ENCODE peak calls at places on chromosomes 13 and 19, in ten cellular contexts. One of them, this sample, is unnamed. For H3K9me3, the result is how much of the 10 kb centered on the place peaks cover.

GRCh38 chr13:48038763-48039162 is 1.2 kb downstream of the NUDT15 start:
- DNase-seq in psoas muscle: no peak
- DNase-seq in body of pancreas: no peak
- DNase-seq in small intestine: peak
- DNase-seq in upper lobe of right lung: no peak
- DNase-seq in A673: no peak
- DNase-seq in neural progenitor cell: peak
- DNase-seq in GM12878: no peak
- DNase-seq in mucosa of descending colon: no peak
- DNase-seq in CD4-positive, alpha-beta T cell: no peak
- DNase-seq in this sample: no peak

GRCh38 chr19:29118384-29118783 is 94.6 kb downstream of the UQCRFS1 start:
- DNase-seq in psoas muscle: no peak
- DNase-seq in body of pancreas: no peak
- DNase-seq in small intestine: no peak
- DNase-seq in upper lobe of right lung: no peak
- DNase-seq in A673: no peak
- DNase-seq in neural progenitor cell: peak
- DNase-seq in GM12878: no peak
- DNase-seq in mucosa of descending colon: no peak
- DNase-seq in CD4-positive, alpha-beta T cell: no peak
- DNase-seq in this sample: no peak

GRCh38 chr19:34317311-34317927 is 47.6 kb upstream of the GPI start:
- DNase-seq in psoas muscle: no peak
- DNase-seq in body of pancreas: no peak
- DNase-seq in small intestine: no peak
- DNase-seq in upper lobe of right lung: no peak
- DNase-seq in A673: peak
- DNase-seq in neural progenitor cell: no peak
- DNase-seq in GM12878: no peak
- DNase-seq in mucosa of descending colon: no peak
- DNase-seq in CD4-positive, alpha-beta T cell: no peak
- DNase-seq in this sample: no peak

GRCh38 chr13:82323101-82323500 is 1559.2 kb downstream of the SLITRK1 start:
- DNase-seq in psoas muscle: no peak
- DNase-seq in body of pancreas: no peak
- DNase-seq in small intestine: no peak
- DNase-seq in upper lobe of right lung: no peak
- DNase-seq in A673: no peak
- DNase-seq in neural progenitor cell: no peak
- DNase-seq in GM12878: no peak
- DNase-seq in mucosa of descending colon: no peak
- DNase-seq in CD4-positive, alpha-beta T cell: no peak
- DNase-seq in this sample: no peak

GRCh38 chr19:14786421-14786851 is 8.1 kb upstream of the ADGRE2 start:
- DNase-seq in psoas muscle: peak
- DNase-seq in body of pancreas: no peak
- DNase-seq in small intestine: no peak
- DNase-seq in upper lobe of right lung: no peak
- DNase-seq in A673: peak
- DNase-seq in neural progenitor cell: peak
- DNase-seq in GM12878: no peak
- DNase-seq in mucosa of descending colon: no peak
- DNase-seq in CD4-positive, alpha-beta T cell: no peak
- DNase-seq in this sample: no peak

GRCh38 chr19:16106121-16106520 is 5.6 kb upstream of the RAB8A start:
- DNase-seq in psoas muscle: no peak
- DNase-seq in body of pancreas: no peak
- DNase-seq in small intestine: no peak
- DNase-seq in upper lobe of right lung: no peak
- DNase-seq in A673: no peak
- DNase-seq in neural progenitor cell: no peak
- DNase-seq in GM12878: no peak
- DNase-seq in mucosa of descending colon: no peak
- DNase-seq in CD4-positive, alpha-beta T cell: no peak
- DNase-seq in this sample: no peak

GRCh38 chr13:95201814-95202521 is 99.3 kb downstream of the ABCC4 start:
- DNase-seq in psoas muscle: no peak
- DNase-seq in body of pancreas: no peak
- DNase-seq in small intestine: peak
- DNase-seq in upper lobe of right lung: no peak
- DNase-seq in A673: no peak
- DNase-seq in neural progenitor cell: no peak
- DNase-seq in GM12878: no peak
- DNase-seq in mucosa of descending colon: no peak
- DNase-seq in CD4-positive, alpha-beta T cell: no peak
- DNase-seq in this sample: no peak

GRCh38 chr19:55426042-55426441 is 17.1 kb downstream of the SHISA7 start:
- DNase-seq in psoas muscle: no peak
- DNase-seq in body of pancreas: no peak
- DNase-seq in small intestine: no peak
- DNase-seq in upper lobe of right lung: no peak
- DNase-seq in A673: no peak
- DNase-seq in neural progenitor cell: no peak
- DNase-seq in GM12878: no peak
- DNase-seq in mucosa of descending colon: no peak
- DNase-seq in CD4-positive, alpha-beta T cell: no peak
- DNase-seq in this sample: no peak

GRCh38 chr13:96835591-96835990 is 158.7 kb downstream of the OXGR1 start:
- DNase-seq in psoas muscle: no peak
- DNase-seq in body of pancreas: no peak
- DNase-seq in small intestine: no peak
- DNase-seq in upper lobe of right lung: no peak
- DNase-seq in A673: no peak
- DNase-seq in neural progenitor cell: no peak
- DNase-seq in GM12878: no peak
- DNase-seq in mucosa of descending colon: no peak
- DNase-seq in CD4-positive, alpha-beta T cell: no peak
- DNase-seq in this sample: no peak

GRCh38 chr19:50290011-50290410 is 39.2 kb downstream of the KCNC3 start:
- DNase-seq in psoas muscle: no peak
- DNase-seq in body of pancreas: no peak
- DNase-seq in small intestine: no peak
- DNase-seq in upper lobe of right lung: no peak
- DNase-seq in A673: no peak
- DNase-seq in neural progenitor cell: peak
- DNase-seq in GM12878: no peak
- DNase-seq in mucosa of descending colon: no peak
- DNase-seq in CD4-positive, alpha-beta T cell: no peak
- DNase-seq in this sample: no peak

GRCh38 chr13:30585748-30586262 is 31.9 kb upstream of the USPL1 start:
- DNase-seq in psoas muscle: no peak
- DNase-seq in body of pancreas: no peak
- DNase-seq in small intestine: no peak
- DNase-seq in upper lobe of right lung: no peak
- DNase-seq in A673: no peak
- DNase-seq in neural progenitor cell: no peak
- DNase-seq in GM12878: no peak
- DNase-seq in mucosa of descending colon: no peak
- DNase-seq in CD4-positive, alpha-beta T cell: no peak
- DNase-seq in this sample: no peak

GRCh38 chr13:90493667-90494066 is 853.8 kb upstream of the MIR17HG start:
- DNase-seq in psoas muscle: no peak
- DNase-seq in body of pancreas: no peak
- DNase-seq in small intestine: no peak
- DNase-seq in upper lobe of right lung: no peak
- DNase-seq in A673: no peak
- DNase-seq in neural progenitor cell: no peak
- DNase-seq in GM12878: no peak
- DNase-seq in mucosa of descending colon: no peak
- DNase-seq in CD4-positive, alpha-beta T cell: no peak
- DNase-seq in this sample: no peak

GRCh38 chr13:72424059-72424458 is 303.4 kb downstream of the MZT1 start:
- DNase-seq in psoas muscle: no peak
- DNase-seq in body of pancreas: no peak
- DNase-seq in small intestine: no peak
- DNase-seq in upper lobe of right lung: no peak
- DNase-seq in A673: no peak
- DNase-seq in neural progenitor cell: peak
- DNase-seq in GM12878: no peak
- DNase-seq in mucosa of descending colon: no peak
- DNase-seq in CD4-positive, alpha-beta T cell: no peak
- DNase-seq in this sample: no peak

GRCh38 chr19:15265849-15266248 is 33.6 kb upstream of the EPHX3 start:
- DNase-seq in psoas muscle: peak
- DNase-seq in body of pancreas: peak
- DNase-seq in small intestine: no peak
- DNase-seq in upper lobe of right lung: peak
- DNase-seq in A673: peak
- DNase-seq in neural progenitor cell: no peak
- DNase-seq in GM12878: no peak
- DNase-seq in mucosa of descending colon: peak
- DNase-seq in CD4-positive, alpha-beta T cell: no peak
- DNase-seq in this sample: no peak

GRCh38 chr19:9165256-9165655 is 13.5 kb upstream of the OR7D2 start:
- DNase-seq in psoas muscle: no peak
- DNase-seq in body of pancreas: no peak
- DNase-seq in small intestine: no peak
- DNase-seq in upper lobe of right lung: no peak
- DNase-seq in A673: no peak
- DNase-seq in neural progenitor cell: no peak
- DNase-seq in GM12878: no peak
- DNase-seq in mucosa of descending colon: no peak
- DNase-seq in CD4-positive, alpha-beta T cell: no peak
- DNase-seq in this sample: no peak

GRCh38 chr19:9156304-9156703 is 16.1 kb downstream of the ZNF317 start:
- DNase-seq in psoas muscle: no peak
- DNase-seq in body of pancreas: no peak
- DNase-seq in small intestine: no peak
- DNase-seq in upper lobe of right lung: no peak
- DNase-seq in A673: no peak
- DNase-seq in neural progenitor cell: no peak
- DNase-seq in GM12878: no peak
- DNase-seq in mucosa of descending colon: no peak
- DNase-seq in CD4-positive, alpha-beta T cell: no peak
- DNase-seq in this sample: no peak

GRCh38 chr19:9159891-9160290 is 18.9 kb upstream of the OR7D2 start:
- DNase-seq in psoas muscle: no peak
- DNase-seq in body of pancreas: no peak
- DNase-seq in small intestine: no peak
- DNase-seq in upper lobe of right lung: no peak
- DNase-seq in A673: no peak
- DNase-seq in neural progenitor cell: no peak
- DNase-seq in GM12878: no peak
- DNase-seq in mucosa of descending colon: no peak
- DNase-seq in CD4-positive, alpha-beta T cell: no peak
- DNase-seq in this sample: no peak

GRCh38 chr19:9155591-9155990 is 15.4 kb downstream of the ZNF317 start:
- DNase-seq in psoas muscle: no peak
- DNase-seq in body of pancreas: no peak
- DNase-seq in small intestine: no peak
- DNase-seq in upper lobe of right lung: no peak
- DNase-seq in A673: no peak
- DNase-seq in neural progenitor cell: no peak
- DNase-seq in GM12878: no peak
- DNase-seq in mucosa of descending colon: no peak
- DNase-seq in CD4-positive, alpha-beta T cell: no peak
- DNase-seq in this sample: no peak

GRCh38 chr19:9161427-9161826 is 17.4 kb upstream of the OR7D2 start:
- DNase-seq in psoas muscle: no peak
- DNase-seq in body of pancreas: no peak
- DNase-seq in small intestine: no peak
- DNase-seq in upper lobe of right lung: no peak
- DNase-seq in A673: no peak
- DNase-seq in neural progenitor cell: no peak
- DNase-seq in GM12878: no peak
- DNase-seq in mucosa of descending colon: no peak
- DNase-seq in CD4-positive, alpha-beta T cell: no peak
- DNase-seq in this sample: no peak
- H3K9me3 ChIP-seq in psoas muscle: under half
- H3K9me3 ChIP-seq in body of pancreas: under half
- H3K9me3 ChIP-seq in small intestine: under half
- H3K9me3 ChIP-seq in upper lobe of right lung: under half
- H3K9me3 ChIP-seq in A673: under half
- H3K9me3 ChIP-seq in neural progenitor cell: under half
- H3K9me3 ChIP-seq in GM12878: under half
- H3K9me3 ChIP-seq in mucosa of descending colon: under half
- H3K9me3 ChIP-seq in CD4-positive, alpha-beta T cell: under half
- H3K9me3 ChIP-seq in this sample: under half

DNA sequence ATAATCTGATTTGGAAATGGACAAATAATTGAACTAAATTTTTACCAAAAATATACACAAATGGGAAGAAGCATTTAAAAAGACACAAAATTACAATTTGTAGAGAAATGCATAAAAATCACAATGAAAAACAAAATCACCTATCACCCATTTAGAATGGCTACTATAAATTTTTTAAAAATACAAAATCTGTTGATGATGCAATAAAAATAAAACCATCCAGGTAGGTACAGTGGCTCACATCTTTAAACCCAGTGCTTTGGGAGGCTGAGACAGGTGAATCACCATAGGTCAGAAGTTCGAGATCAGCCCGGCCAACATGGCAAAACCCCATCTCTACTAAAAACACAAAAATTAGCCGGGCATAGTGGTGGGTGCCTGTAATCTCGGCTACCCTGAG is 23.5 kb downstream of the ZNF43 start:
- DNase-seq in psoas muscle: no peak
- DNase-seq in body of pancreas: no peak
- DNase-seq in small intestine: no peak
- DNase-seq in upper lobe of right lung: no peak
- DNase-seq in A673: no peak
- DNase-seq in neural progenitor cell: no peak
- DNase-seq in GM12878: no peak
- DNase-seq in mucosa of descending colon: no peak
- DNase-seq in CD4-positive, alpha-beta T cell: no peak
- DNase-seq in this sample: no peak
- H3K9me3 ChIP-seq in psoas muscle: half or more
- H3K9me3 ChIP-seq in body of pancreas: under half
- H3K9me3 ChIP-seq in small intestine: under half
- H3K9me3 ChIP-seq in upper lobe of right lung: half or more
- H3K9me3 ChIP-seq in A673: half or more
- H3K9me3 ChIP-seq in neural progenitor cell: half or more
- H3K9me3 ChIP-seq in GM12878: under half
- H3K9me3 ChIP-seq in mucosa of descending colon: half or more
- H3K9me3 ChIP-seq in CD4-positive, alpha-beta T cell: half or more
- H3K9me3 ChIP-seq in this sample: half or more

DNA sequence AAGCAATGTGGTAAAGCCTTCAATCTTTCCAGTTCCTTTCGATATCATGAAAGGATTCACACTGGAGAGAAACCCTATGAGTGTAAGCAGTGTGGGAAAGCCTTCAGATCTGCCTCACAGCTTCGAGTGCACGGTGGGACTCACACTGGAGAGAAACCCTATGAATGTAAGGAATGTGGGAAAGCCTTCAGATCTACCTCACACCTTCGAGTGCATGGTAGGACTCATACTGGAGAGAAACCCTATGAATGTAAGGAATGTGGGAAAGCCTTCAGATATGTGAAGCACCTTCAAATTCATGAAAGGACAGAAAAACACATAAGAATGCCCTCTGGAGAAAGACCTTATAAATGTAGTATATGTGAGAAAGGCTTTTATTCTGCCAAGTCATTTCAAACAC is 15.6 kb upstream of the ZNF763 start:
- DNase-seq in psoas muscle: no peak
- DNase-seq in body of pancreas: no peak
- DNase-seq in small intestine: no peak
- DNase-seq in upper lobe of right lung: no peak
- DNase-seq in A673: no peak
- DNase-seq in neural progenitor cell: no peak
- DNase-seq in GM12878: no peak
- DNase-seq in mucosa of descending colon: no peak
- DNase-seq in CD4-positive, alpha-beta T cell: no peak
- DNase-seq in this sample: no peak
- H3K9me3 ChIP-seq in psoas muscle: half or more
- H3K9me3 ChIP-seq in body of pancreas: half or more
- H3K9me3 ChIP-seq in small intestine: under half
- H3K9me3 ChIP-seq in upper lobe of right lung: half or more
- H3K9me3 ChIP-seq in A673: half or more
- H3K9me3 ChIP-seq in neural progenitor cell: half or more
- H3K9me3 ChIP-seq in GM12878: half or more
- H3K9me3 ChIP-seq in mucosa of descending colon: half or more
- H3K9me3 ChIP-seq in CD4-positive, alpha-beta T cell: half or more
- H3K9me3 ChIP-seq in this sample: half or more

GRCh38 chr13:111488466-111489132 is 168.2 kb downstream of the TEX29 start:
- DNase-seq in psoas muscle: no peak
- DNase-seq in body of pancreas: no peak
- DNase-seq in small intestine: no peak
- DNase-seq in upper lobe of right lung: peak
- DNase-seq in A673: no peak
- DNase-seq in neural progenitor cell: no peak
- DNase-seq in GM12878: no peak
- DNase-seq in mucosa of descending colon: no peak
- DNase-seq in CD4-positive, alpha-beta T cell: no peak
- DNase-seq in this sample: no peak
- H3K9me3 ChIP-seq in psoas muscle: under half
- H3K9me3 ChIP-seq in body of pancreas: under half
- H3K9me3 ChIP-seq in small intestine: under half
- H3K9me3 ChIP-seq in upper lobe of right lung: under half
- H3K9me3 ChIP-seq in A673: under half
- H3K9me3 ChIP-seq in neural progenitor cell: under half
- H3K9me3 ChIP-seq in GM12878: under half
- H3K9me3 ChIP-seq in mucosa of descending colon: under half
- H3K9me3 ChIP-seq in CD4-positive, alpha-beta T cell: under half
- H3K9me3 ChIP-seq in this sample: under half